ENCODE peak calls at places on chromosomes 2 and 18, in five cellular contexts. H is HEK293T, P is HFFc6, U is D341Med, F is bronchial epithelial cell. I is an unnamed sample.

GRCh38 chr2:75503048-75503607 is 57.6 kb downstream of the EVA1A start:
- DNase-seq in H (no peak), P (peak), U (no peak), F (peak), I (no peak)

GRCh38 chr18:22981274-22982133 is 48.4 kb downstream of the RBBP8 start:
- DNase-seq in H (no peak), P (no peak), U (no peak), F (no peak), I (no peak)

GRCh38 chr2:102063948-102064678 is 72.4 kb downstream of the IL1R2 start:
- DNase-seq in H (no peak), P (peak), U (no peak), F (peak), I (peak)

GRCh38 chr2:9830685-9831410 is 12.4 kb upstream of the TAF1B start:
- DNase-seq in H (no peak), P (no peak), U (no peak), F (peak), I (no peak)

GRCh38 chr2:199303814-199304213 is 153.9 kb downstream of the SATB2 start:
- DNase-seq in H (no peak), P (peak), U (no peak), F (peak), I (no peak)

GRCh38 chr18:49907346-49907929 is 94.1 kb upstream of the ACAA2 start:
- DNase-seq in H (no peak), P (no peak), U (no peak), F (no peak), I (no peak)

GRCh38 chr18:78948221-78948620 is 31.4 kb upstream of the SALL3 start:
- DNase-seq in H (no peak), P (no peak), U (no peak), F (no peak), I (no peak)

GRCh38 chr18:63199743-63200241 is 119.8 kb downstream of the BCL2 start:
- DNase-seq in H (no peak), P (no peak), U (no peak), F (no peak), I (no peak)

GRCh38 chr2:182503886-182504285 is 77.0 kb upstream of the PDE1A start:
- DNase-seq in H (no peak), P (peak), U (no peak), F (peak), I (no peak)

GRCh38 chr2:18934886-18935285 is 345.5 kb upstream of the NT5C1B start:
- DNase-seq in H (no peak), P (no peak), U (no peak), F (peak), I (no peak)

GRCh38 chr2:47321411-47322031 is 81.4 kb upstream of the MSH2 start:
- DNase-seq in H (no peak), P (no peak), U (no peak), F (no peak), I (no peak)

GRCh38 chr2:162126145-162126926 is 25.7 kb downstream of the GCG start:
- DNase-seq in H (no peak), P (no peak), U (no peak), F (no peak), I (no peak)

GRCh38 chr18:49917742-49918141 is 104.4 kb upstream of the ACAA2 start:
- DNase-seq in H (no peak), P (no peak), U (no peak), F (no peak), I (no peak)